ENCODE peak calls at places on chromosomes 2 and 18, in six cellular contexts. Q, X, F, O, V and J are unnamed samples.

GRCh38 chr2:223701761-223702160 is 99.6 kb upstream of the SCG2 start:
- DNase-seq in O (no peak), Q (no peak), X (no peak), V (no peak), F (no peak), J (no peak)

GRCh38 chr2:208671312-208671711 is 264.7 kb downstream of the PTH2R start:
- DNase-seq in F (no peak), Q (no peak), X (no peak), V (no peak), O (peak; percentile 14), J (peak; percentile 23)

GRCh38 chr2:47257837-47258436 is 102.8 kb upstream of the STPG4 start:
- DNase-seq in Q (no peak), X (no peak), V (no peak), O (no peak), F (no peak), J (no peak)

GRCh38 chr2:7324706-7325105 is 407.5 kb downstream of the RNF144A start:
- DNase-seq in V (no peak), O (no peak), X (no peak), Q (no peak), F (no peak), J (no peak)

GRCh38 chr2:36168136-36168535 is 187.4 kb upstream of the CRIM1 start:
- DNase-seq in X (no peak), Q (no peak), V (no peak), F (no peak), O (no peak), J (no peak)

GRCh38 chr2:75602724-75603342 is 42.1 kb upstream of the EVA1A start:
- DNase-seq in F (no peak), V (no peak), X (no peak), Q (no peak), O (no peak), J (no peak)

GRCh38 chr2:21687589-21687988 is 563.8 kb downstream of the TDRD15 start:
- DNase-seq in V (no peak), O (no peak), X (no peak), F (no peak), Q (no peak), J (no peak)

GRCh38 chr2:119407430-119408220 is 24.0 kb upstream of the TMEM37 start:
- DNase-seq in O (peak; percentile 67), V (peak; percentile 56), Q (peak; percentile 33), F (peak; percentile 46), X (no peak), J (peak; percentile 79)

GRCh38 chr18:59874166-59874565 is 25.6 kb upstream of the PMAIP1 start:
- DNase-seq in X (no peak), Q (no peak), V (no peak), O (no peak), F (no peak), J (no peak)

GRCh38 chr2:241597561-241597960 is 39.0 kb downstream of the BOK start:
- DNase-seq in O (no peak), Q (no peak), V (no peak), X (no peak), F (no peak), J (no peak)

GRCh38 chr18:54444309-54444914 is 86.7 kb downstream of the C18orf54 start:
- DNase-seq in V (peak; percentile 78), Q (peak; percentile 24), O (peak; percentile 71), F (peak; percentile 22), X (no peak), J (peak; percentile 39)

GRCh38 chr2:234723400-234723799 is 226.5 kb upstream of the ARL4C start:
- DNase-seq in O (no peak), X (no peak), Q (no peak), F (no peak), V (no peak), J (no peak)

GRCh38 chr2:176187306-176188217 is 906 bp upstream of the HOXD1 start:
- DNase-seq in F (peak; percentile 29), V (peak; percentile 38), O (peak; percentile 65), X (no peak), Q (no peak), J (peak; percentile 68)